ENCODE peak calls at places on chromosomes 16 and 17, in eight cellular contexts. One of them, this sample, is unnamed.
A peak's percentile ranks its signal among the peaks of the same experiment; 100 is the strongest.

GRCh38 chr16:27505297-27506236 is 44.1 kb downstream of the GTF3C1 start:
- DNase-seq in right lobe of liver: no peak
- DNase-seq in T-helper 1 cell: no peak
- DNase-seq in iPS DF 6.9: no peak
- DNase-seq in activated T-cell treated with anti-CD3 and anti-CD28 coated beads for 1 hour: no peak
- DNase-seq in stimulated activated CD4-positive, alpha-beta T cell treated with anti-CD3 and anti-CD28 coated beads, Interleukin-15, amount 100 ng/mL, for 48 hours: no peak
- DNase-seq in activated T-helper 1 cell treated with anti-CD3 and anti-CD28 coated beads, Interleukin-12 subunit alpha, Interleukin-12 subunit beta, Interleukin-2, Interleukin-4 antibody, amounts not matched to agents 30 ng/mL and 10 ng/mL and 1 ng/mL, durations not matched to agents 14 hours and 24 hours and 36 hours: no peak
- DNase-seq in activated effector memory CD4-positive, alpha-beta T cell treated with anti-CD3 and anti-CD28 coated beads, Interleukin-2, amount 50 U/mL, for 16 hours: no peak
- DNase-seq in this sample: no peak

GRCh38 chr16:65336169-65336568 is 214.3 kb upstream of the CDH11 start:
- DNase-seq in stimulated activated CD4-positive, alpha-beta T cell treated with anti-CD3 and anti-CD28 coated beads, Interleukin-15, amount 100 ng/mL, for 48 hours: no peak
- DNase-seq in right lobe of liver: no peak
- DNase-seq in T-helper 1 cell: no peak
- DNase-seq in activated T-helper 1 cell treated with anti-CD3 and anti-CD28 coated beads, Interleukin-12 subunit alpha, Interleukin-12 subunit beta, Interleukin-2, Interleukin-4 antibody, amounts not matched to agents 30 ng/mL and 10 ng/mL and 1 ng/mL, durations not matched to agents 14 hours and 24 hours and 36 hours: no peak
- DNase-seq in activated T-cell treated with anti-CD3 and anti-CD28 coated beads for 1 hour: no peak
- DNase-seq in iPS DF 6.9: no peak
- DNase-seq in activated effector memory CD4-positive, alpha-beta T cell treated with anti-CD3 and anti-CD28 coated beads, Interleukin-2, amount 50 U/mL, for 16 hours: no peak
- DNase-seq in this sample: no peak

GRCh38 chr17:6473128-6473767 is 29.0 kb downstream of the PIMREG start:
- DNase-seq in T-helper 1 cell: no peak
- DNase-seq in activated effector memory CD4-positive, alpha-beta T cell treated with anti-CD3 and anti-CD28 coated beads, Interleukin-2, amount 50 U/mL, for 16 hours: peak; percentile 84
- DNase-seq in activated T-helper 1 cell treated with anti-CD3 and anti-CD28 coated beads, Interleukin-12 subunit alpha, Interleukin-12 subunit beta, Interleukin-2, Interleukin-4 antibody, amounts not matched to agents 30 ng/mL and 10 ng/mL and 1 ng/mL, durations not matched to agents 14 hours and 24 hours and 36 hours: peak; percentile 57
- DNase-seq in stimulated activated CD4-positive, alpha-beta T cell treated with anti-CD3 and anti-CD28 coated beads, Interleukin-15, amount 100 ng/mL, for 48 hours: peak; percentile 41
- DNase-seq in iPS DF 6.9: no peak
- DNase-seq in activated T-cell treated with anti-CD3 and anti-CD28 coated beads for 1 hour: peak; percentile 52
- DNase-seq in right lobe of liver: peak; percentile 81
- DNase-seq in this sample: peak; percentile 46

GRCh38 chr16:85912271-85912974 is 13.5 kb downstream of the IRF8 start:
- DNase-seq in T-helper 1 cell: no peak
- DNase-seq in activated T-cell treated with anti-CD3 and anti-CD28 coated beads for 1 hour: no peak
- DNase-seq in activated T-helper 1 cell treated with anti-CD3 and anti-CD28 coated beads, Interleukin-12 subunit alpha, Interleukin-12 subunit beta, Interleukin-2, Interleukin-4 antibody, amounts not matched to agents 30 ng/mL and 10 ng/mL and 1 ng/mL, durations not matched to agents 14 hours and 24 hours and 36 hours: no peak
- DNase-seq in activated effector memory CD4-positive, alpha-beta T cell treated with anti-CD3 and anti-CD28 coated beads, Interleukin-2, amount 50 U/mL, for 16 hours: no peak
- DNase-seq in stimulated activated CD4-positive, alpha-beta T cell treated with anti-CD3 and anti-CD28 coated beads, Interleukin-15, amount 100 ng/mL, for 48 hours: no peak
- DNase-seq in iPS DF 6.9: no peak
- DNase-seq in right lobe of liver: no peak
- DNase-seq in this sample: no peak

GRCh38 chr17:37299257-37299985 is 76.4 kb upstream of the C17orf78 start:
- DNase-seq in right lobe of liver: no peak
- DNase-seq in T-helper 1 cell: no peak
- DNase-seq in activated effector memory CD4-positive, alpha-beta T cell treated with anti-CD3 and anti-CD28 coated beads, Interleukin-2, amount 50 U/mL, for 16 hours: no peak
- DNase-seq in activated T-helper 1 cell treated with anti-CD3 and anti-CD28 coated beads, Interleukin-12 subunit alpha, Interleukin-12 subunit beta, Interleukin-2, Interleukin-4 antibody, amounts not matched to agents 30 ng/mL and 10 ng/mL and 1 ng/mL, durations not matched to agents 14 hours and 24 hours and 36 hours: no peak
- DNase-seq in activated T-cell treated with anti-CD3 and anti-CD28 coated beads for 1 hour: no peak
- DNase-seq in stimulated activated CD4-positive, alpha-beta T cell treated with anti-CD3 and anti-CD28 coated beads, Interleukin-15, amount 100 ng/mL, for 48 hours: no peak
- DNase-seq in iPS DF 6.9: no peak
- DNase-seq in this sample: no peak

GRCh38 chr16:8889893-8890548 is 7.9 kb downstream of the LITAFD start:
- DNase-seq in right lobe of liver: peak; percentile 28
- DNase-seq in iPS DF 6.9: no peak
- DNase-seq in activated T-helper 1 cell treated with anti-CD3 and anti-CD28 coated beads, Interleukin-12 subunit alpha, Interleukin-12 subunit beta, Interleukin-2, Interleukin-4 antibody, amounts not matched to agents 30 ng/mL and 10 ng/mL and 1 ng/mL, durations not matched to agents 14 hours and 24 hours and 36 hours: no peak
- DNase-seq in activated T-cell treated with anti-CD3 and anti-CD28 coated beads for 1 hour: no peak
- DNase-seq in T-helper 1 cell: no peak
- DNase-seq in stimulated activated CD4-positive, alpha-beta T cell treated with anti-CD3 and anti-CD28 coated beads, Interleukin-15, amount 100 ng/mL, for 48 hours: no peak
- DNase-seq in activated effector memory CD4-positive, alpha-beta T cell treated with anti-CD3 and anti-CD28 coated beads, Interleukin-2, amount 50 U/mL, for 16 hours: no peak
- DNase-seq in this sample: no peak

GRCh38 chr17:78359216-78359935 is 501 bp downstream of the SOCS3 start:
- DNase-seq in activated effector memory CD4-positive, alpha-beta T cell treated with anti-CD3 and anti-CD28 coated beads, Interleukin-2, amount 50 U/mL, for 16 hours: peak; percentile 80
- DNase-seq in activated T-cell treated with anti-CD3 and anti-CD28 coated beads for 1 hour: no peak
- DNase-seq in stimulated activated CD4-positive, alpha-beta T cell treated with anti-CD3 and anti-CD28 coated beads, Interleukin-15, amount 100 ng/mL, for 48 hours: no peak
- DNase-seq in right lobe of liver: no peak
- DNase-seq in T-helper 1 cell: no peak
- DNase-seq in iPS DF 6.9: no peak
- DNase-seq in activated T-helper 1 cell treated with anti-CD3 and anti-CD28 coated beads, Interleukin-12 subunit alpha, Interleukin-12 subunit beta, Interleukin-2, Interleukin-4 antibody, amounts not matched to agents 30 ng/mL and 10 ng/mL and 1 ng/mL, durations not matched to agents 14 hours and 24 hours and 36 hours: peak; percentile 50
- DNase-seq in this sample: peak; percentile 26

GRCh38 chr16:85386467-85387170 is 226.5 kb upstream of the GSE1 start:
- DNase-seq in activated T-cell treated with anti-CD3 and anti-CD28 coated beads for 1 hour: no peak
- DNase-seq in T-helper 1 cell: no peak
- DNase-seq in right lobe of liver: peak; percentile 44
- DNase-seq in activated effector memory CD4-positive, alpha-beta T cell treated with anti-CD3 and anti-CD28 coated beads, Interleukin-2, amount 50 U/mL, for 16 hours: peak; percentile 52
- DNase-seq in iPS DF 6.9: no peak
- DNase-seq in stimulated activated CD4-positive, alpha-beta T cell treated with anti-CD3 and anti-CD28 coated beads, Interleukin-15, amount 100 ng/mL, for 48 hours: no peak
- DNase-seq in activated T-helper 1 cell treated with anti-CD3 and anti-CD28 coated beads, Interleukin-12 subunit alpha, Interleukin-12 subunit beta, Interleukin-2, Interleukin-4 antibody, amounts not matched to agents 30 ng/mL and 10 ng/mL and 1 ng/mL, durations not matched to agents 14 hours and 24 hours and 36 hours: no peak
- DNase-seq in this sample: no peak

GRCh38 chr17:38572665-38573365 is 32.9 kb downstream of the SRCIN1 start:
- DNase-seq in iPS DF 6.9: no peak
- DNase-seq in activated T-cell treated with anti-CD3 and anti-CD28 coated beads for 1 hour: no peak
- DNase-seq in stimulated activated CD4-positive, alpha-beta T cell treated with anti-CD3 and anti-CD28 coated beads, Interleukin-15, amount 100 ng/mL, for 48 hours: no peak
- DNase-seq in activated effector memory CD4-positive, alpha-beta T cell treated with anti-CD3 and anti-CD28 coated beads, Interleukin-2, amount 50 U/mL, for 16 hours: no peak
- DNase-seq in right lobe of liver: no peak
- DNase-seq in T-helper 1 cell: no peak
- DNase-seq in activated T-helper 1 cell treated with anti-CD3 and anti-CD28 coated beads, Interleukin-12 subunit alpha, Interleukin-12 subunit beta, Interleukin-2, Interleukin-4 antibody, amounts not matched to agents 30 ng/mL and 10 ng/mL and 1 ng/mL, durations not matched to agents 14 hours and 24 hours and 36 hours: no peak
- DNase-seq in this sample: no peak

This sample was measured in CD8-positive, alpha-beta memory T cell.